ENCODE peak calls at places on chromosomes 3 and 15, in four cellular contexts. X is adipocyte; I is CD8-positive, alpha-beta T cell; K is naive thymus-derived CD4-positive, alpha-beta T cell. Y is an unnamed sample. For H3K9me3, the result is how much of the 10 kb centered on the place peaks cover.

GRCh38 chr3:58839964-58840363 is 173.4 kb upstream of the FAM3D start:
- DNase-seq in K (no peak), I (no peak), X (no peak), Y (no peak)

GRCh38 chr3:23806322-23807160 is 786 bp downstream of the UBE2E1 start:
- DNase-seq in X (peak), K (peak), I (peak), Y (peak)

GRCh38 chr3:38255627-38256026 is 10.0 kb upstream of the SLC22A13 start:
- DNase-seq in K (no peak), X (no peak), I (no peak), Y (no peak)

GRCh38 chr3:106302451-106303221 is 433.8 kb upstream of the CBLB start:
- DNase-seq in I (no peak), X (no peak), K (no peak), Y (no peak)

GRCh38 chr15:28178290-28178689 is 79.2 kb upstream of the OCA2 start:
- DNase-seq in K (no peak), X (peak), I (no peak), Y (no peak)

GRCh38 chr3:6994081-6994668 is 133.3 kb downstream of the GRM7 start:
- DNase-seq in I (no peak), K (no peak), X (no peak), Y (no peak)

GRCh38 chr3:11558002-11558401 is 85.7 kb downstream of the VGLL4 start:
- DNase-seq in X (peak), I (no peak), K (no peak), Y (no peak)

GRCh38 chr3:58299839-58300516 is 6.1 kb upstream of the RPP14 start:
- DNase-seq in I (no peak), K (no peak), X (peak), Y (no peak)

GRCh38 chr15:56244237-56244810 is 645 bp upstream of the RFX7 start:
- DNase-seq in K (no peak), X (peak), I (peak), Y (no peak)

DNA sequence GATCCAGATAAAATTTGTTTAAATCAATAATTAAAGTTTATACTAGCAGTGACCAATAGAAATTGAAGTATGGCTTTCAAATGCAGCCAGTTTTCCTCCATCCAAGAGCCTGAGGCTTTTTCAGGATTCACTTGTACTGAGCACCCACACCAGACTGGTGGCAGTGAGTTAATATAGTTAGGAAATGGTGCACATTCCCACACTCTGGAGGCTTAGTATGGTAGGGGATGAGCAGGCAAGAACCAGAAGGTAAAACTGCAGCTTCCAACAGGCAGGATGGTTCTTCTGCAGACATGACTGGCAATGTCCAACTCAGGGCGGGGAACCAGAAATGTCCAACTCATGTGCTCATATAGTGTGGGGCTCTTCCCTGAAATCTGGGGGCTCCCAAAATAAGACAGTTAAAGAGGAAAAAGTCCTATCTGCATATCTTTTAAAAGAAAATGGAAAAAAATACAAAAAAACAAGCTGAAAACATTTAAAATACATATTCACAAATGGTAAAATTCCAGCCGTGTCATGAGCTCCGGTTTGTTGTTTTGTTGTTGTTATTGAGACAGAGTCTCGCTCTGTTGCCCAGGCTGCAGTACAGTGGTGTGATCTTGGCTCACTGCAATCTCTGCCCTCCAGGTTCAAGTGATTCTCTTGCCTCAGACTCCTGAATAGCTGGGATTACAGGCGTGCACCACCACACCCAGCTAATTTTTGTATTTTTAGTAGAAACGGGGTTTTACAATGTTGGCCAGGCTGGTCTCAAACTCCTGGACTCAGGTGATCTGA is 18.4 kb upstream of the ZNF445 start:
- DNase-seq in I (no peak), K (no peak), X (no peak), Y (no peak)
- H3K9me3 ChIP-seq in I (under half), K (half or more), X (under half), Y (under half)

DNA sequence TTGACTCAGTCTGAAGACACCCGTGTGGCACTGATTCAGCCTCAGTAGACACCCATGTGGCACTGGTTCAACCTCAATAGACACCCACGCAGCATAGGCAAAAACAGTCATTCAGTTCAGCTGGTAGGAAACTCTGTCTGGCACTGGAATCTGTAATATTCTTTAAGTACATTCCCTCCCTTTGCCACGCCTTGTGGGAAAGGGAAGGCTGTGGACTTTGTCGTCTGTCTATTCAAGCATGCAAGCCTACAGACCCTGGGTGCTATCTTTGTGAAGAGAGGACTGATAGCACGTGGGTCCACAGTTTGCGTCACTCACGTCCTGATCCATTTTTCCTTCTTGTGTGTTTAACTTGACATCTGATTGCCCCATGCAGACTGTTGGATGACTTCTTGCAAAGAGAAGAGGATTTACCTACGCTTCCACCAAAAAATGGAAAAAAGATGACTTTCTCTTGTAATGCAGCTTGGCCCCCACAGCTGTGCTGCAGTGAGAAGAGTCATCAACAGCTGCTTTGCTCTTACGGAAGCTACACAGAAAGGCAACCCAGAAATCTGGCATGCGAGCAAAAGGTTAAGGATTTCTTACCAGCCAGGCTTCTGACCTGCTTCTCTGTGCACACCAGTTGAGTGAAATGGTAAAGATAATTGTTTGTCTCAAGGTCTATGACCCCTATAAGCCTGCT is 278.1 kb downstream of the ULK4 start:
- DNase-seq in I (no peak), X (peak), K (no peak), Y (no peak)
- H3K4me3 ChIP-seq in I (no peak), X (no peak), K (no peak), Y (no peak)

GRCh38 chr3:118842147-118842863 is 192.3 kb downstream of the IGSF11 start:
- DNase-seq in X (peak), K (no peak), I (no peak), Y (no peak)
- H3K9me3 ChIP-seq in X (under half), K (under half), I (under half), Y (under half)

GRCh38 chr3:107848516-107848915 is 242.3 kb downstream of the CD47 start:
- DNase-seq in X (no peak), K (no peak), I (no peak), Y (no peak)

GRCh38 chr3:107842940-107843339 is 247.9 kb downstream of the CD47 start:
- DNase-seq in K (no peak), X (no peak), I (no peak), Y (no peak)

GRCh38 chr3:107847791-107848190 is 243.0 kb downstream of the CD47 start:
- DNase-seq in X (no peak), I (no peak), K (no peak), Y (no peak)

GRCh38 chr3:107846282-107846852 is 244.5 kb downstream of the CD47 start:
- DNase-seq in K (no peak), I (no peak), X (peak), Y (no peak)

DNA sequence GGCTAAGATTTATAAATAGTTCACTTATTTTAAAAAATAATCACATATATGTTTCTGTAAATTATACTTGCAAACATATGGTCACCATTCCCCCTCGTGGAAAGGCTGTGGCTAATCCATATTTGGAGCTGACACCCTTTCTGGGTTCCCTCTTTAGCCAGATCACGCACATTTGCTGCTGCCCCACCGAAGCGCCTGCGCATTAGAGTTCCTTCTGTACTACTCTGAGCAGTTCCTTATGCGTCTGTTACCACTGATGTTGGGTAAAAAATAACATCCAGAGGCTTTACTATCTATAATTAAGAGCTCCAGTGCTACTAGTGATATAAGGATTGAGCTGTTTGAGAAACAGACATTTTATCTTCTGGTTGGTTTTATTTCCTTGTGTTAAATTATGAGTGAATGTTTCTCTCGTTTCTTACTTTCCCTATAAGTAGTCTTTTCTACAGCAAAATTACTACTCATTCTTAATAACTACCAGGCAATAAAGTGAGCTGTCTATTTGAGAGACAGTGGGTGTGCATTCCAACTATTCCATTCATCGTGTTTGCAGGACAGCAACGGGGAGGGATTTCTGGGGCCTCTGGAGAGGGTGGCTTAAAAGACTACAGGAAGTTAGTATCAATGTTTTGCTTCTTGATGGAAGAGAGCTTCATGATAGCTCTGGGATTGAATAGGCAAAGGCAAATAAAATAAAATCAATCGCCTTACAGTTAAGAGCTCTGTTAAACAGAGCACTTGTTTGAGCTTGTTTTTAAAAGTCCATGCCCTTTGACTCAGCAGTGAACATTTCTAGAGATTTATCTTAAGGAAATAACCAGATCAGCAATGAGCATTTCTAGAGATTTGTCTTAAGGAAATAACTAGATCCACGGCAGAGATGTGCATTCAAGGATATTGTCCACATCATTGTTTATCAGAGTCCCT is 245.2 kb downstream of the CD47 start:
- DNase-seq in I (no peak), K (no peak), X (peak), Y (no peak)
- H3K4me3 ChIP-seq in I (no peak), K (no peak), X (peak), Y (no peak)

DNA sequence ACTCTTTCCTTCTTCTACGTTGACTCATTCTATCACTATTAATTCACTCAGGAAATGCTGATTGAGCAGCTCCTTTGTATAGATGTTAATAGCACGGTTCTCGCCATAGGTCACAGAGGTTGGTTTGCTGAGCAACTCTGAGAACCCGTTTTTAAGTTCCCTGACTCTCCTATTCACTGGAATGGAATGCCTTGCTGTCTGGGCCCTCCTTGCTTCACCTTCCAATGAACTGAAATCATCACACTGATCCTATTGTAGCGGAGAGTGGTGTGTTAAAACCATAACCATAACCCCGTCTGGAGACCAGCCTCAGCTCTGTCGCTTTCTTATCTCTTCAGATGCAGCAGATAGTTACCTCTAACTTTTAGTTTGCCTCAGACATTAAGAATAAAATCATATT is 323.6 kb downstream of the GABRB3 start:
- DNase-seq in K (no peak), I (no peak), X (no peak), Y (no peak)
- H3K9me3 ChIP-seq in K (under half), I (under half), X (under half), Y (under half)

GRCh38 chr3:181133832-181134231 is 144.3 kb upstream of the DNAJC19 start:
- DNase-seq in X (no peak), I (no peak), K (no peak), Y (no peak)
- H3K4me3 ChIP-seq in X (no peak), I (no peak), K (no peak), Y (no peak)

DNA sequence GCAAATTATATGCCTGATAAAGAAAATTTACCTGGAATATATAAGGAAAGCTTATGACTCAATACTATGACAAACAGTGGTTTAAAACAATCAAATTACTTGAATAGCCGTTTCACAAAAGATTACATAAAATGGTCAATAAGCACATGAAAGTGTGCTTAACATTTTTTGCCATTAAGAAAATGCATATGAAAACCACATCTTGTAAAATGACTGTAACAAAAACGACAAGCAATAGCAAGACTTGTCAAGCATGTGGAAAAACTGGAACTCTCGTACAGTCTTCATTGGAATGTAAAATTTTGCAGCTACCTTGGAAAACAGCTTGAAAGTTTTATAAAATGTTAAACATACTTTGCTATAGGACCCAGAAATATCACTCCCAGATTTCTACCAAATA is 1110.3 kb downstream of the NAALADL2 start:
- DNase-seq in K (no peak), X (no peak), I (no peak), Y (no peak)
- H3K9me3 ChIP-seq in K (under half), X (under half), I (under half), Y (under half)

Y was measured in effector memory CD4-positive, alpha-beta T cell.